ENCODE peak calls at places on chromosomes 4 and X, in ten cellular contexts. N is activated T-cell treated with anti-CD3 and anti-CD28 coated beads, Interleukin-2, amount 50 U/mL, for 72 hours; S is memory B cell; U is T-cell; Q is activated CD4-positive, alpha-beta T cell treated with anti-CD3 and anti-CD28 coated beads for 36 hours; F is stimulated activated CD8-positive, alpha-beta memory T cell treated with anti-CD3 and anti-CD28 coated beads, Interleukin-7, amount 100 ng/mL, for 1 hour; W is IMR-90; H is activated gamma-delta T cell; Z is progenitor cell of endocrine pancreas; C is left ventricle myocardium inferior. B is an unnamed sample.
A peak's percentile ranks its signal among the peaks of the same experiment; 100 is the strongest.

GRCh38 chrX:133350751-133351150 is 64.5 kb downstream of the GPC4 start:
- DNase-seq in Z (no peak), S (no peak), H (no peak), N (no peak), Q (no peak), W (no peak), C (peak; percentile 14), U (no peak), F (no peak), B (peak; percentile 6)

GRCh38 chr4:125316781-125317525 is 2.2 kb downstream of the FAT4 start:
- DNase-seq in W (peak; percentile 35), Q (peak; percentile 5), H (peak; percentile 5), C (peak; percentile 40), N (no peak), U (no peak), Z (peak; percentile 14), S (no peak), F (no peak), B (peak; percentile 24)

GRCh38 chr4:160835789-160836188 is 1328.0 kb downstream of the FSTL5 start:
- DNase-seq in U (no peak), F (no peak), C (no peak), H (no peak), Q (no peak), S (no peak), W (no peak), Z (no peak), N (no peak), B (peak; percentile 60)

GRCh38 chr4:60913026-60913425 is 287.1 kb upstream of the ADGRL3 start:
- DNase-seq in C (no peak), W (no peak), Z (no peak), S (no peak), Q (no peak), H (no peak), N (no peak), F (no peak), U (no peak), B (no peak)

GRCh38 chr4:106585920-106586349 is 217.4 kb upstream of the GIMD1 start:
- DNase-seq in N (no peak), Q (no peak), C (no peak), H (no peak), W (no peak), Z (no peak), S (no peak), F (no peak), U (no peak), B (no peak)

GRCh38 chrX:150364347-150365050 is 1.4 kb downstream of the MAMLD1 start:
- DNase-seq in Q (peak; percentile 53), Z (no peak), W (peak; percentile 6), H (no peak), U (peak; percentile 9), C (peak; percentile 16), S (peak; percentile 41), N (peak; percentile 38), F (no peak), B (no peak)

GRCh38 chrX:150768132-150768485 is 74.9 kb downstream of the MTMR1 start:
- DNase-seq in N (no peak), C (no peak), F (no peak), Q (no peak), H (no peak), W (no peak), Z (no peak), U (no peak), S (no peak), B (no peak)

GRCh38 chrX:107730991-107731766 is 44.4 kb downstream of the TSC22D3 start:
- DNase-seq in F (no peak), S (no peak), Q (no peak), H (no peak), C (no peak), Z (no peak), W (peak; percentile 8), U (no peak), N (no peak), B (no peak)

GRCh38 chr4:185657191-185657590 is 121.9 kb upstream of the PDLIM3 start:
- DNase-seq in S (no peak), W (no peak), N (no peak), H (no peak), U (no peak), Q (no peak), F (no peak), C (no peak), Z (no peak), B (no peak)

GRCh38 chrX:35104626-35105025 is 162.0 kb downstream of the FAM47B start:
- DNase-seq in N (no peak), C (no peak), F (no peak), H (no peak), U (no peak), Q (no peak), S (no peak), Z (no peak), W (peak; percentile 58), B (no peak)

GRCh38 chr4:108361886-108362285 is 193.2 kb upstream of the LEF1 start:
- DNase-seq in U (no peak), Z (no peak), N (no peak), S (no peak), F (no peak), Q (peak; percentile 35), C (no peak), H (no peak), W (no peak), B (no peak)

GRCh38 chrX:1384738-1385250 is 7.1 kb downstream of the SLC25A6 start:
- DNase-seq in Z (no peak), F (no peak), C (no peak), U (no peak), W (no peak), H (no peak), S (no peak), N (no peak), Q (no peak), B (no peak)

GRCh38 chrX:40088803-40089540 is 8.8 kb downstream of the BCOR start:
- DNase-seq in Z (no peak), F (no peak), Q (no peak), U (no peak), C (no peak), S (no peak), N (no peak), H (no peak), W (no peak), B (no peak)

GRCh38 chr4:184896868-184897715 is 71.3 kb upstream of the ACSL1 start:
- DNase-seq in W (no peak), S (peak; percentile 14), F (no peak), N (peak; percentile 2), Z (no peak), H (no peak), C (peak; percentile 16), Q (peak; percentile 12), U (no peak), B (no peak)

GRCh38 chrX:147891886-147892285 is 19.8 kb upstream of the FMR1 start:
- DNase-seq in Z (no peak), F (no peak), N (no peak), C (no peak), U (no peak), S (no peak), W (peak; percentile 2), H (no peak), Q (no peak), B (no peak)

GRCh38 chr4:76584235-76585152 is 149.5 kb downstream of the SHROOM3 start:
- DNase-seq in U (no peak), F (no peak), Z (no peak), N (no peak), H (no peak), Q (no peak), C (no peak), S (no peak), W (no peak), B (no peak)

GRCh38 chr4:752196-752861 is 46.7 kb downstream of the PCGF3 start:
- DNase-seq in Q (no peak), S (no peak), N (no peak), H (no peak), W (peak; percentile 19), F (no peak), Z (no peak), U (no peak), C (no peak), B (no peak)

GRCh38 chr4:24001945-24002640 is 112.2 kb upstream of the PPARGC1A start:
- DNase-seq in Z (no peak), H (no peak), U (no peak), N (no peak), C (no peak), Q (no peak), W (no peak), F (no peak), S (no peak), B (peak; percentile 20)

B was measured in H4.